ENCODE peak calls at places on chromosome 1, in four cellular contexts. One of them, this sample, is unnamed.

GRCh38 chr1:116807394-116807793 is 53.2 kb downstream of the CD2 start:
- DNase-seq in epithelial cell of esophagus: no peak
- DNase-seq in AG08395: no peak
- DNase-seq in chondrocyte: no peak
- DNase-seq in this sample: no peak

GRCh38 chr1:31580891-31581603 is 4.7 kb downstream of the TINAGL1 start:
- DNase-seq in epithelial cell of esophagus: no peak
- DNase-seq in AG08395: no peak
- DNase-seq in chondrocyte: no peak
- DNase-seq in this sample: peak

GRCh38 chr1:206700445-206701036 is 15.8 kb downstream of the MAPKAPK2 start:
- DNase-seq in epithelial cell of esophagus: no peak
- DNase-seq in AG08395: no peak
- DNase-seq in chondrocyte: no peak
- DNase-seq in this sample: no peak

GRCh38 chr1:215673943-215674342 is 106.8 kb downstream of the KCTD3 start:
- DNase-seq in epithelial cell of esophagus: no peak
- DNase-seq in AG08395: no peak
- DNase-seq in chondrocyte: no peak
- DNase-seq in this sample: no peak

GRCh38 chr1:64917328-64917861 is 49.0 kb downstream of the JAK1 start:
- DNase-seq in epithelial cell of esophagus: peak
- DNase-seq in AG08395: peak
- DNase-seq in chondrocyte: no peak
- DNase-seq in this sample: no peak

GRCh38 chr1:180912801-180913616 is at the start of gene KIAA1614:
- DNase-seq in epithelial cell of esophagus: peak
- DNase-seq in AG08395: peak
- DNase-seq in chondrocyte: no peak
- DNase-seq in this sample: peak

GRCh38 chr1:151540982-151541377 is 871 bp downstream of the TUFT1 start:
- DNase-seq in epithelial cell of esophagus: no peak
- DNase-seq in AG08395: no peak
- DNase-seq in chondrocyte: no peak
- DNase-seq in this sample: no peak

GRCh38 chr1:114272593-114272992 is 118.9 kb upstream of the SYT6 start:
- DNase-seq in epithelial cell of esophagus: no peak
- DNase-seq in AG08395: no peak
- DNase-seq in chondrocyte: no peak
- DNase-seq in this sample: no peak

GRCh38 chr1:165068716-165069115 is 287.8 kb downstream of the LMX1A start:
- DNase-seq in epithelial cell of esophagus: no peak
- DNase-seq in AG08395: no peak
- DNase-seq in chondrocyte: no peak
- DNase-seq in this sample: no peak

GRCh38 chr1:154344977-154345837 is 19.9 kb downstream of the ATP8B2 start:
- DNase-seq in epithelial cell of esophagus: peak
- DNase-seq in AG08395: peak
- DNase-seq in chondrocyte: no peak
- DNase-seq in this sample: no peak

GRCh38 chr1:9874959-9875635 is 35.0 kb downstream of the CTNNBIP1 start:
- DNase-seq in epithelial cell of esophagus: peak
- DNase-seq in AG08395: peak
- DNase-seq in chondrocyte: no peak
- DNase-seq in this sample: peak

GRCh38 chr1:237910834-237911233 is 20.1 kb upstream of the ZP4 start:
- DNase-seq in epithelial cell of esophagus: peak
- DNase-seq in AG08395: no peak
- DNase-seq in chondrocyte: no peak
- DNase-seq in this sample: no peak

GRCh38 chr1:209641216-209642181 is 10.7 kb downstream of the LAMB3 start:
- DNase-seq in epithelial cell of esophagus: no peak
- DNase-seq in AG08395: peak
- DNase-seq in chondrocyte: no peak
- DNase-seq in this sample: peak

GRCh38 chr1:109912873-109913272 is 2.2 kb downstream of the CSF1 start:
- DNase-seq in epithelial cell of esophagus: no peak
- DNase-seq in AG08395: peak
- DNase-seq in chondrocyte: no peak
- DNase-seq in this sample: no peak

GRCh38 chr1:53077599-53077965 is 15.6 kb downstream of the PODN start:
- DNase-seq in epithelial cell of esophagus: no peak
- DNase-seq in AG08395: no peak
- DNase-seq in chondrocyte: peak
- DNase-seq in this sample: peak

GRCh38 chr1:231362325-231362724 is 24.2 kb downstream of the SPRTN start:
- DNase-seq in epithelial cell of esophagus: no peak
- DNase-seq in AG08395: no peak
- DNase-seq in chondrocyte: no peak
- DNase-seq in this sample: no peak

GRCh38 chr1:86779308-86780191 is 75.2 kb downstream of the SH3GLB1 start:
- DNase-seq in epithelial cell of esophagus: peak
- DNase-seq in AG08395: no peak
- DNase-seq in chondrocyte: no peak
- DNase-seq in this sample: no peak

GRCh38 chr1:111302374-111302773 is 11.7 kb downstream of the CHIA start:
- DNase-seq in epithelial cell of esophagus: no peak
- DNase-seq in AG08395: no peak
- DNase-seq in chondrocyte: no peak
- DNase-seq in this sample: no peak

GRCh38 chr1:70503358-70503757 is 92.3 kb downstream of the CTH start:
- DNase-seq in epithelial cell of esophagus: peak
- DNase-seq in AG08395: peak
- DNase-seq in chondrocyte: no peak
- DNase-seq in this sample: no peak

GRCh38 chr1:23376890-23377811 is 7.5 kb upstream of the ZNF436 start:
- DNase-seq in epithelial cell of esophagus: peak
- DNase-seq in AG08395: peak
- DNase-seq in chondrocyte: no peak
- DNase-seq in this sample: no peak

GRCh38 chr1:51515312-51515960 is 3.6 kb downstream of the EPS15 start:
- DNase-seq in epithelial cell of esophagus: no peak
- DNase-seq in AG08395: no peak
- DNase-seq in chondrocyte: no peak
- DNase-seq in this sample: no peak

GRCh38 chr1:236860096-236860495 is 65.0 kb downstream of the MTR start:
- DNase-seq in epithelial cell of esophagus: no peak
- DNase-seq in AG08395: no peak
- DNase-seq in chondrocyte: no peak
- DNase-seq in this sample: no peak

GRCh38 chr1:199084293-199084692 is 445.5 kb downstream of the PTPRC start:
- DNase-seq in epithelial cell of esophagus: no peak
- DNase-seq in AG08395: peak
- DNase-seq in chondrocyte: no peak
- DNase-seq in this sample: no peak

GRCh38 chr1:93159337-93159736 is 20.9 kb downstream of the TMED5 start:
- DNase-seq in epithelial cell of esophagus: no peak
- DNase-seq in AG08395: no peak
- DNase-seq in chondrocyte: no peak
- DNase-seq in this sample: no peak

GRCh38 chr1:212118872-212119260 is 83.3 kb downstream of the DTL start:
- DNase-seq in epithelial cell of esophagus: no peak
- DNase-seq in AG08395: no peak
- DNase-seq in chondrocyte: no peak
- DNase-seq in this sample: no peak

GRCh38 chr1:182851825-182852224 is 12.7 kb downstream of the DHX9 start:
- DNase-seq in epithelial cell of esophagus: no peak
- DNase-seq in AG08395: no peak
- DNase-seq in chondrocyte: no peak
- DNase-seq in this sample: no peak

This sample was measured in cardiac septum.